ENCODE peak calls at places on chromosomes 7 and 10, in four cellular contexts. One of them, this sample, is unnamed.

GRCh38 chr10:110547139-110547761 is 20.2 kb upstream of the SMC3 start:
- DNase-seq in IMR-90: peak
- DNase-seq in H1: no peak
- DNase-seq in H9: no peak
- DNase-seq in this sample: peak

GRCh38 chr10:132705943-132706342 is 80.0 kb downstream of the NKX6-2 start:
- DNase-seq in H1: no peak
- DNase-seq in IMR-90: no peak
- DNase-seq in H9: no peak
- DNase-seq in this sample: no peak

GRCh38 chr7:131010714-131011436 is 276.9 kb upstream of the KLF14 start:
- DNase-seq in IMR-90: peak
- DNase-seq in H1: no peak
- DNase-seq in H9: no peak
- DNase-seq in this sample: no peak

GRCh38 chr10:86851329-86852207 is 95.1 kb downstream of the BMPR1A start:
- DNase-seq in IMR-90: peak
- DNase-seq in H1: no peak
- DNase-seq in H9: no peak
- DNase-seq in this sample: no peak

GRCh38 chr10:27513451-27514191 is 9.5 kb downstream of the RAB18 start:
- DNase-seq in H9: no peak
- DNase-seq in IMR-90: peak
- DNase-seq in H1: no peak
- DNase-seq in this sample: peak

GRCh38 chr10:17476073-17476472 is 21.7 kb upstream of the ST8SIA6 start:
- DNase-seq in H1: no peak
- DNase-seq in IMR-90: no peak
- DNase-seq in H9: no peak
- DNase-seq in this sample: no peak

GRCh38 chr7:45073031-45073842 is 15.5 kb downstream of the NACAD start:
- DNase-seq in H1: no peak
- DNase-seq in H9: no peak
- DNase-seq in IMR-90: no peak
- DNase-seq in this sample: peak

GRCh38 chr10:98039690-98040381 is 9.4 kb upstream of the CRTAC1 start:
- DNase-seq in IMR-90: no peak
- DNase-seq in H1: no peak
- DNase-seq in H9: no peak
- DNase-seq in this sample: no peak

GRCh38 chr10:1180836-1181235 is 124.7 kb downstream of the WDR37 start:
- DNase-seq in H1: no peak
- DNase-seq in H9: no peak
- DNase-seq in IMR-90: no peak
- DNase-seq in this sample: peak

GRCh38 chr10:57992321-57993077 is 275.2 kb downstream of the IPMK start:
- DNase-seq in H1: peak
- DNase-seq in IMR-90: peak
- DNase-seq in H9: no peak
- DNase-seq in this sample: peak

GRCh38 chr7:122412886-122413285 is 108.3 kb upstream of the FEZF1 start:
- DNase-seq in IMR-90: peak
- DNase-seq in H1: no peak
- DNase-seq in H9: no peak
- DNase-seq in this sample: peak

GRCh38 chr7:64880322-64881297 is 22.5 kb upstream of the ZNF273 start:
- DNase-seq in H1: no peak
- DNase-seq in IMR-90: no peak
- DNase-seq in H9: peak
- DNase-seq in this sample: no peak

GRCh38 chr7:157570531-157571200 is 233.9 kb downstream of the DNAJB6 start:
- DNase-seq in IMR-90: no peak
- DNase-seq in H9: no peak
- DNase-seq in H1: no peak
- DNase-seq in this sample: no peak

GRCh38 chr7:117124585-117125220 is 171.4 kb downstream of the ST7 start:
- DNase-seq in IMR-90: peak
- DNase-seq in H9: no peak
- DNase-seq in H1: no peak
- DNase-seq in this sample: no peak

GRCh38 chr7:1861799-1862458 is 191.9 kb downstream of the ELFN1 start:
- DNase-seq in H1: no peak
- DNase-seq in IMR-90: no peak
- DNase-seq in H9: no peak
- DNase-seq in this sample: no peak

GRCh38 chr7:2103071-2103898 is 129.5 kb downstream of the MAD1L1 start:
- DNase-seq in H9: no peak
- DNase-seq in H1: no peak
- DNase-seq in IMR-90: no peak
- DNase-seq in this sample: no peak

GRCh38 chr7:144063710-144064109 is 5.9 kb upstream of the OR2A25 start:
- DNase-seq in H1: no peak
- DNase-seq in IMR-90: no peak
- DNase-seq in H9: peak
- DNase-seq in this sample: peak

GRCh38 chr10:120221873-120222485 is 235.0 kb upstream of the PLPP4 start:
- DNase-seq in H9: peak
- DNase-seq in H1: peak
- DNase-seq in IMR-90: no peak
- DNase-seq in this sample: peak

GRCh38 chr7:98686466-98687080 is 69.5 kb downstream of the NPTX2 start:
- DNase-seq in H1: no peak
- DNase-seq in IMR-90: no peak
- DNase-seq in H9: no peak
- DNase-seq in this sample: no peak

GRCh38 chr7:128791121-128791967 is 424 bp upstream of the CCDC136 start:
- DNase-seq in IMR-90: peak
- DNase-seq in H9: peak
- DNase-seq in H1: no peak
- DNase-seq in this sample: peak

GRCh38 chr7:127689194-127689772 is 37.3 kb downstream of the SND1 start:
- DNase-seq in H9: no peak
- DNase-seq in IMR-90: no peak
- DNase-seq in H1: no peak
- DNase-seq in this sample: no peak

DNA sequence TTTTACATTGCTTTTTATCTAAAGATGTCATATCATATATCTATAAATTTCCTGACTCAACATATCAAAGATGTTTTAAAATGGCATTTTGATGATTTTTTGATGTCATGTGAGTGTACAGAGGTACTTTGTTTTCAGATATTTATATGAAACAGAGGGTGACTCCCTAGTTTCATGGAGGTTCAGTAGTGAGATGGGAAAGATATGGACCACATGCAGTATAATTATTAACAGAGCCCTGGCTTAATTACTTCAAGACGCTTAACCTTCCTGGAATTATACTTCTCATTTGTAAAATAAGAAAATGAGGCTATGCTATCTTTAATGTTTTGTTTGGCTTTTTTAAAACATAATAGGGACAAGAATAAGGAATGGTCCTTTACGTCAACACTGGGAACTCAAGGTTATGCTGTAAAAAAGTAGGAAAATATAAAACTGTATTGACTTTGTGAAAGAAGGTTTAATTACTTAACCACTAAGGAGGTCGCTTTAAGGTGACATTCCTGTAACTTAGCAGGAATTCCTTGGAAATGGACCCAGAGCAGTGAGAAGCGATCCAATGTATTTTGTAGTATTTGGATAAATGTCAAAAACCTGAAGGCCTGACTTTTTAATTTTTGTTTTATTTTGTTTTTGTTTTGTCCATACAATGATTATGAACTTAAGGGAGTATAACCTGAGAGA is 821.0 kb upstream of the IGFBP3 start:
- DNase-seq in H1: no peak
- DNase-seq in IMR-90: no peak
- DNase-seq in H9: no peak
- DNase-seq in this sample: no peak
- H3K27ac ChIP-seq in H1: no peak
- H3K27ac ChIP-seq in IMR-90: no peak
- H3K27ac ChIP-seq in H9: no peak
- H3K27ac ChIP-seq in this sample: no peak

DNA sequence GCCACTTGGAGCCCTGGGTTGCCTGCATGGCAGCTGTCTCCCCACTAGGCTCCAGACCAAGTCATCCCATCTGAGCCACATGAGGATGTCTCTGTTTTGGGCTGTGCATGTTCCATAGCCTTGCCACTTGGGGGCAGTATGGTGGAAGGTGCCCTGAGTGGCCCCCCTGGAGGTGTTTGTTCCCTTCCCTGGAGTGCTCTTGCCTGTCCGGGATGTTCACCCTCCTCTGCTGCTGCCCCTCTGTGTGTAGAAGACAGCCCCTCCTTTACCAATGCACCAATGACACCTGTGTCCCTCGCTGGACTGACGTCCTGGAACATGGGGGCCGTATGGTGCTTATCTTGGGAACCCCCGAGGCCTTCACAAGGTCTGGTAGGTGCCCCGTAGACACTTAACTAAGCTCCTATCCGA is 100.2 kb downstream of the ACTR3B start:
- DNase-seq in H9: peak
- DNase-seq in H1: peak
- DNase-seq in IMR-90: no peak
- DNase-seq in this sample: peak
- H4K5ac ChIP-seq in H9: no peak
- H4K5ac ChIP-seq in H1: no peak
- H4K5ac ChIP-seq in IMR-90: no peak
- H4K5ac ChIP-seq in this sample: no peak

DNA sequence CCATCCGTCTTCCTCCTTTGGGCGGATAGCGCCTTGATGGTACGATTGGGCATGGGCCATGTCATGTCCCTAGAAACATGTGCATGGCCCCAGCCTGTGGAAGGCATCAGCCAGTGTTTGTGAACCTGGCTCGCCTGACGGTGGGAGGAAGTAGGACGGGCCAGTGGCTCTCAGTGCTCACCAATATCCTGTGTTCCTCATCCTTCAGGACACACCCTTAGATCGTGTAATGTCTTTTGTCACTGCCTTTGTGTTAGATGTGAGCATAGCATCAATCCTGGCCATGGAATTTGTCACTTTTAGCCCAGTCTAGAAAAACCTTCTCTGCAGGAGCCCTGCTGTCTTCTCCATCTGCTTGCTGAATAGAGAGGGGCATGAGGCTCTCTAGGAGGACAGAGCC is 77.6 kb downstream of the PFKFB3 start:
- DNase-seq in H1: no peak
- DNase-seq in IMR-90: no peak
- DNase-seq in H9: no peak
- DNase-seq in this sample: peak
- H2BK120ac ChIP-seq in H1: no peak
- H2BK120ac ChIP-seq in IMR-90: peak
- H2BK120ac ChIP-seq in H9: no peak
- H2BK120ac ChIP-seq in this sample: peak

GRCh38 chr10:6259153-6259552 is 56.4 kb downstream of the PFKFB3 start:
- DNase-seq in H1: no peak
- DNase-seq in IMR-90: no peak
- DNase-seq in H9: no peak
- DNase-seq in this sample: no peak

GRCh38 chr10:6256439-6256838 is 53.7 kb downstream of the PFKFB3 start:
- DNase-seq in H9: no peak
- DNase-seq in H1: no peak
- DNase-seq in IMR-90: no peak
- DNase-seq in this sample: no peak

GRCh38 chr10:6255548-6256061 is 52.9 kb downstream of the PFKFB3 start:
- DNase-seq in IMR-90: no peak
- DNase-seq in H9: no peak
- DNase-seq in H1: no peak
- DNase-seq in this sample: no peak

GRCh38 chr10:6250745-6251144 is 48.0 kb downstream of the PFKFB3 start:
- DNase-seq in H1: no peak
- DNase-seq in H9: no peak
- DNase-seq in IMR-90: no peak
- DNase-seq in this sample: no peak

GRCh38 chr10:6254200-6254599 is 51.5 kb downstream of the PFKFB3 start:
- DNase-seq in IMR-90: no peak
- DNase-seq in H1: no peak
- DNase-seq in H9: no peak
- DNase-seq in this sample: no peak
- H3K27ac ChIP-seq in IMR-90: no peak
- H3K27ac ChIP-seq in H1: no peak
- H3K27ac ChIP-seq in H9: no peak
- H3K27ac ChIP-seq in this sample: no peak

DNA sequence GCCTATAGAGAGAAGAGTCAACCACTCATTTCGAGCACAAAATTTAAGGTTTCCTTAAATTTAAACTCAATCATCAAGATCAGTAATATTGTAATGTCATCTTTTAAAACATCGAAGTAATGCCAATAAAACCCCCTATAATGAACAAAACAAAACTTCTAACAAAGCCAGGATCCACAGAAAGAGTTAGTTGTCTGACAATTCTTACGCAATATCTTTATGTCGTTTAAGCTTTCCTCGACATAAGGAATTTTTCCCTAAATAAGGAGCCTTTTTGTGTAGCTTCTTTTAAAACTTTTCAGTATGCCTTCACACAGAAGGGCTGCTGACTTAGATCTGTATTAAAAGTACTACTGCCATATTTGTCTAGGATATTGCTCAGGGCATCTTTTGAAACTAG is 7.5 kb downstream of the EBLN1 start:
- DNase-seq in H9: no peak
- DNase-seq in H1: no peak
- DNase-seq in IMR-90: no peak
- DNase-seq in this sample: no peak
- H4K5ac ChIP-seq in H9: no peak
- H4K5ac ChIP-seq in H1: no peak
- H4K5ac ChIP-seq in IMR-90: no peak
- H4K5ac ChIP-seq in this sample: no peak

DNA sequence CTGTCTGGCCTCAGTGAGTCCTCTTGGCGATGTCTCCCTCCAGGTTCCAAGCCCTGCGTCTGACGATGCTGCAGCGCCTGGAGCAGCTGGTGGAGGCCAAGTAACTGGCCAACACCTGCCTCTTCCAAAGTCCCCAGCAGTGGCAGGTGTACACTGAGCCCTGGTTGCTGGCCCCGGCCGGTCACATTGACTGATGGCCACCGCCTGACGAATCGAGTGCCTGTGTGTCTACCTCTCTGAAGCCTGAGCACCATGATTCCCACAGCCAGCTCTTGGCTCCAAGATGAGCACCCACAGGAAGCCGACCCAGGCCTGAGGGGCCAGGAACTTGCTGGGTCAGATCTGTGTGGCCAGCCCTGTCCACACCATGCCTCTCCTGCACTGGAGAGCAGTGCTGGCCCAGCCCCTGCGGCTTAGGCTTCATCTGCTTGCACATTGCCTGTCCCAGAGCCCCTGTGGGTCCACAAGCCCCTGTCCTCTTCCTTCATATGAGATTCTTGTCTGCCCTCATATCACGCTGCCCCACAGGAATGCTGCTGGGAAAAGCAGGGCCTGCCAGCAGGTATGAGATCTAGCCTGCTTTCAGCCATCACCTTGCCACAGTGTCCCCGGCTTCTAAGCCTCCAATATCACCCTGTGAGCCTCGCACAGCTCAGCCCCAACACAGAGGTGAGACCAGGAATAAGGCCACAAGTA is 7.3 kb upstream of the ZNF22 start:
- DNase-seq in H1: no peak
- DNase-seq in IMR-90: no peak
- DNase-seq in H9: no peak
- DNase-seq in this sample: no peak
- H2BK120ac ChIP-seq in H1: no peak
- H2BK120ac ChIP-seq in IMR-90: peak
- H2BK120ac ChIP-seq in H9: no peak
- H2BK120ac ChIP-seq in this sample: no peak